ENCODE peak calls at places on chromosome 14, in four cellular contexts. One of them, this sample, is unnamed.
A peak's percentile ranks its signal among the peaks of the same experiment; 100 is the strongest.

GRCh38 chr14:106013879-106014376 is 487.5 kb downstream of the TMEM121 start:
- DNase-seq in lung: no peak
- DNase-seq in AG04449: no peak
- DNase-seq in nephron progenitor cell: no peak
- DNase-seq in this sample: no peak

GRCh38 chr14:60160422-60160821 is 4.8 kb downstream of the DHRS7 start:
- DNase-seq in nephron progenitor cell: no peak
- DNase-seq in AG04449: no peak
- DNase-seq in lung: no peak
- DNase-seq in this sample: no peak

GRCh38 chr14:79044894-79045624 is 874.9 kb downstream of the NRXN3 start:
- DNase-seq in nephron progenitor cell: peak; percentile 10
- DNase-seq in lung: no peak
- DNase-seq in AG04449: peak; percentile 21
- DNase-seq in this sample: no peak

GRCh38 chr14:104421892-104422291 is 157.7 kb upstream of the C14orf180 start:
- DNase-seq in AG04449: no peak
- DNase-seq in nephron progenitor cell: no peak
- DNase-seq in lung: no peak
- DNase-seq in this sample: no peak

GRCh38 chr14:57009585-57010515 is 199.6 kb upstream of the OTX2 start:
- DNase-seq in lung: no peak
- DNase-seq in AG04449: no peak
- DNase-seq in nephron progenitor cell: no peak
- DNase-seq in this sample: no peak

GRCh38 chr14:45112886-45113772 is 21.2 kb downstream of the FKBP3 start:
- DNase-seq in nephron progenitor cell: no peak
- DNase-seq in AG04449: no peak
- DNase-seq in lung: no peak
- DNase-seq in this sample: no peak

GRCh38 chr14:60561845-60562746 is 53.1 kb downstream of the SIX6 start:
- DNase-seq in nephron progenitor cell: peak; percentile 54
- DNase-seq in AG04449: no peak
- DNase-seq in lung: no peak
- DNase-seq in this sample: no peak

GRCh38 chr14:21796912-21797311 is 123.3 kb upstream of the OR4E1 start:
- DNase-seq in AG04449: no peak
- DNase-seq in lung: no peak
- DNase-seq in nephron progenitor cell: no peak
- DNase-seq in this sample: no peak

GRCh38 chr14:35821546-35822411 is 4.4 kb upstream of the BRMS1L start:
- DNase-seq in nephron progenitor cell: no peak
- DNase-seq in lung: no peak
- DNase-seq in AG04449: no peak
- DNase-seq in this sample: no peak

GRCh38 chr14:64841121-64841611 is 38.5 kb downstream of the SPTB start:
- DNase-seq in AG04449: peak; percentile 34
- DNase-seq in nephron progenitor cell: peak; percentile 54
- DNase-seq in lung: no peak
- DNase-seq in this sample: peak; percentile 11

GRCh38 chr14:104741803-104742251 is 11.1 kb upstream of the SIVA1 start:
- DNase-seq in AG04449: no peak
- DNase-seq in nephron progenitor cell: no peak
- DNase-seq in lung: no peak
- DNase-seq in this sample: no peak

GRCh38 chr14:22797017-22797917 is 18.0 kb downstream of the SLC7A7 start:
- DNase-seq in lung: no peak
- DNase-seq in nephron progenitor cell: no peak
- DNase-seq in AG04449: no peak
- DNase-seq in this sample: no peak

GRCh38 chr14:34052658-34053014 is 101.8 kb upstream of the EGLN3 start:
- DNase-seq in lung: no peak
- DNase-seq in nephron progenitor cell: no peak
- DNase-seq in AG04449: no peak
- DNase-seq in this sample: no peak

GRCh38 chr14:64845878-64846277 is 33.8 kb downstream of the SPTB start:
- DNase-seq in lung: no peak
- DNase-seq in AG04449: peak; percentile 55
- DNase-seq in nephron progenitor cell: no peak
- DNase-seq in this sample: no peak

GRCh38 chr14:91858536-91859275 is 8.6 kb downstream of the TC2N start:
- DNase-seq in AG04449: no peak
- DNase-seq in nephron progenitor cell: no peak
- DNase-seq in lung: no peak
- DNase-seq in this sample: peak; percentile 76

GRCh38 chr14:66443158-66443695 is 42.9 kb upstream of the CCDC196 start:
- DNase-seq in AG04449: no peak
- DNase-seq in lung: no peak
- DNase-seq in nephron progenitor cell: peak; percentile 10
- DNase-seq in this sample: no peak

GRCh38 chr14:46580941-46581671 is 70.5 kb downstream of the RPL10L start:
- DNase-seq in AG04449: no peak
- DNase-seq in nephron progenitor cell: peak; percentile 39
- DNase-seq in lung: no peak
- DNase-seq in this sample: no peak

DNA sequence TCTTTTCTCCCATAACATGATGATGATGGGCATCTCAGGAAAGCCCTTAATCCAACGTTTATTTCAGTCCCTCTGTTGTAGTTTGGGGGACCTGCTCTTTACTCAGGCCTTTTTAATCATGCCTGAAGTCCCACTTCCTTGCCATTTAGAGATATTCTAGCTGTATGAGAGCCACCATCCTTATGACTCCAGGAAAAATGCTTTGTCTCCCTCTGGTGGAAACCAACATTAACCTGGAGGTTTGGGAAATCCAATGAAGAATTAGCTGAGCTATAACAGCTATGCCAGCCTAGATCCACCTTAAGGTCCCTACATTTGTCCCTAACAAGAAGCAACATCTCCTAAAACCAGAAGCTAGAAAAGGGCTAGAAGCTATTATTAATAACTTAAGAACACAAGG is 1399.1 kb downstream of the LRFN5 start:
- DNase-seq in lung: no peak
- DNase-seq in AG04449: no peak
- DNase-seq in nephron progenitor cell: no peak
- DNase-seq in this sample: no peak
- TF ChIP-seq CTCF in lung: no peak
- TF ChIP-seq CTCF in AG04449: peak; percentile 7
- TF ChIP-seq CTCF in nephron progenitor cell: no peak
- TF ChIP-seq CTCF in this sample: no peak

DNA sequence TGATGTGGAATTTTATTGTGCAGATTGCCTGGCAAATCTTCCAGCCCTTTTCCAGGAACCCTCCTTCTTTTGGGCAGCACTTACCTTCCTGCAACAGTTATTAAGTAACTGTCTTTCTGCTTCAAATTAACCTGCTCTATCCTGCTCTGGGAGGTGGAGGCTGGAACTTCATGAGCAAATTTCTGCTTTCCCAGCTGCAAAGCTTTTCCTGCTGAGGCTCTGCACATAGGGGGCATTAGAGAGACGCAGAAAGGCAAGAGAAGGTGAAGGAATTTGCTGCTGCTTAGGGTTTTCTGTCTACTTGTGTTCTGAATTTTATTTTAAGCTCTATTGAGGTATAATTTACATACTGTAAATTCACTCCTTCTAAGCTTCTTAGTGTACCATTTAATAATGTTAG is 259.2 kb downstream of the PCNX1 start:
- DNase-seq in lung: no peak
- DNase-seq in AG04449: no peak
- DNase-seq in nephron progenitor cell: no peak
- DNase-seq in this sample: peak; percentile 56
- TF ChIP-seq CTCF in lung: no peak
- TF ChIP-seq CTCF in AG04449: peak; percentile 64
- TF ChIP-seq CTCF in nephron progenitor cell: peak; percentile 14
- TF ChIP-seq CTCF in this sample: peak; percentile 91

DNA sequence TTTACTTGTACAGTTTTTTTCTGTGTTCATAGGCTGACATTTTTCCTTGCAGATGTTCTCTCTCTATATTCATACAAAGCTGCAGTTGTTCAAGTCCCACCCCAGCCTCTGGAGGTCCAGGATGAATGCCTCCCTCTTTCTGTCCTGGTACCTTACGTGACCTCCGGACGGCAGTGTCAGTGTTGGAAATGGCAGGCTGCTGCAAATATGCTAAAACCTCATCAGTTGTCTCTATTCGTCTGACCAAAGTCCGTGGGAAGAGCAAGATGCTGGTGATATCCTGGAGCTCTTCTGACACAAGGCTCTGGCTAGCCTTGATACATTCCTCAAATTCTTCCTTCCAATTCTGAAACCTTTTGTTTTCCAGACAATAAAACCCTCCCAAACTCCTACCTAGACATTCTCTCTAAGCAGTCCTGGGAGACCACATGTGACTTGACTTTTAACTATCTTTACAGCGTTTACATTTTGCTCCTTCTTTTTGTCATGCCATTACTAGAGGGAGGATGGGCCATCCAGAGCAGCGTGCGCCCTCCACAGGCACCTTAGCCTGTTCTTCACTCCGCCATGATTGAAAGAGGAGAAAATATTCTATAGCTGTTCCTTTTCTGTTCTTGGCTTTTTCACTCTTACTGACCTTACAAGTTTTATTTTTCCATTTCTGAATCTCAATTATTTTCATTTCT is 143.6 kb downstream of the RGS6 start:
- DNase-seq in AG04449: no peak
- DNase-seq in lung: no peak
- DNase-seq in nephron progenitor cell: no peak
- DNase-seq in this sample: no peak
- TF ChIP-seq CTCF in AG04449: no peak
- TF ChIP-seq CTCF in lung: no peak
- TF ChIP-seq CTCF in nephron progenitor cell: no peak
- TF ChIP-seq CTCF in this sample: no peak

DNA sequence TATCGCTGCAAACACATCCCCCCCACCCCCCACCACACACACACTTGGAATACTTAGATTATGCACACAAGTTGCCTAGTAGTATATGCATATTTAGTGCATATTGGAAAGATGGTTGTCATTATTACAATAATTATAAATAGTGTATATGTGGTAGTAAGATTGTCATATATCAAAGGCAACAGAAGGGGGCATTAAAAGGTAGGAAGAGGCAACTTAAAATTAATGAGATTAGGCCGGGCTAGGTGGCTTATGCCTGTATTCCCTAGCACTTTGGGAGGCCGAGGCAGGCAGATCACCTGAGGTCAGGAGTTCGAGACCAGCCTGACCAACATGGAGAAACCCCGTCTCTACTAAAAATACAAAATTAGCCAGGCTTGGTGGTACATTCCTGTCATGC is 52.1 kb downstream of the GSC start:
- DNase-seq in lung: no peak
- DNase-seq in nephron progenitor cell: no peak
- DNase-seq in AG04449: no peak
- DNase-seq in this sample: no peak
- TF ChIP-seq CTCF in lung: no peak
- TF ChIP-seq CTCF in nephron progenitor cell: no peak
- TF ChIP-seq CTCF in AG04449: no peak
- TF ChIP-seq CTCF in this sample: no peak

GRCh38 chr14:90388437-90388836 is 8.4 kb upstream of the CALM1 start:
- DNase-seq in lung: no peak
- DNase-seq in nephron progenitor cell: peak; percentile 23
- DNase-seq in AG04449: no peak
- DNase-seq in this sample: no peak
- TF ChIP-seq CTCF in lung: no peak
- TF ChIP-seq CTCF in nephron progenitor cell: no peak
- TF ChIP-seq CTCF in AG04449: no peak
- TF ChIP-seq CTCF in this sample: no peak

GRCh38 chr14:94701854-94702370 is 68.0 kb downstream of the GSC start:
- DNase-seq in lung: no peak
- DNase-seq in AG04449: no peak
- DNase-seq in nephron progenitor cell: no peak
- DNase-seq in this sample: no peak

GRCh38 chr14:94706132-94706531 is 63.8 kb downstream of the GSC start:
- DNase-seq in lung: no peak
- DNase-seq in nephron progenitor cell: no peak
- DNase-seq in AG04449: no peak
- DNase-seq in this sample: no peak

GRCh38 chr14:94702629-94703028 is 67.3 kb downstream of the GSC start:
- DNase-seq in AG04449: no peak
- DNase-seq in nephron progenitor cell: no peak
- DNase-seq in lung: no peak
- DNase-seq in this sample: no peak

GRCh38 chr14:94710731-94711130 is 59.2 kb downstream of the GSC start:
- DNase-seq in AG04449: no peak
- DNase-seq in lung: no peak
- DNase-seq in nephron progenitor cell: no peak
- DNase-seq in this sample: no peak

GRCh38 chr14:94707494-94707893 is 62.4 kb downstream of the GSC start:
- DNase-seq in nephron progenitor cell: no peak
- DNase-seq in AG04449: no peak
- DNase-seq in lung: no peak
- DNase-seq in this sample: no peak
- TF ChIP-seq CTCF in nephron progenitor cell: no peak
- TF ChIP-seq CTCF in AG04449: no peak
- TF ChIP-seq CTCF in lung: no peak
- TF ChIP-seq CTCF in this sample: no peak

GRCh38 chr14:100486025-100486828 is 101.0 kb downstream of the BEGAIN start:
- DNase-seq in AG04449: peak; percentile 93
- DNase-seq in lung: no peak
- DNase-seq in nephron progenitor cell: peak; percentile 98
- DNase-seq in this sample: peak; percentile 85
- TF ChIP-seq CTCF in AG04449: no peak
- TF ChIP-seq CTCF in lung: no peak
- TF ChIP-seq CTCF in nephron progenitor cell: no peak
- TF ChIP-seq CTCF in this sample: no peak

GRCh38 chr14:96081767-96082400 is 42.7 kb downstream of the C14orf132 start:
- DNase-seq in nephron progenitor cell: no peak
- DNase-seq in AG04449: no peak
- DNase-seq in lung: no peak
- DNase-seq in this sample: no peak
- TF ChIP-seq CTCF in nephron progenitor cell: no peak
- TF ChIP-seq CTCF in AG04449: no peak
- TF ChIP-seq CTCF in lung: no peak
- TF ChIP-seq CTCF in this sample: no peak

This sample was measured in AG09319.